ENCODE peak calls at places on chromosomes 4 and X, in eight cellular contexts. U is kidney epithelial cell, J is fibroblast of the aortic adventitia, L is cardiac fibroblast, D is mesendoderm, R is heart right ventricle, X is endothelial cell of umbilical vein, B is skeletal muscle cell. Z is an unnamed sample.

GRCh38 chrX:153554519-153555167 is 37.2 kb downstream of the ATP2B3 start:
- DNase-seq in U (no peak), J (peak), L (peak), D (peak), R (peak), X (peak), B (no peak), Z (peak)

GRCh38 chr4:116531870-116532269 is 553.5 kb downstream of the TRAM1L1 start:
- DNase-seq in U (no peak), J (no peak), L (no peak), D (peak), R (no peak), X (peak), B (no peak), Z (no peak)

GRCh38 chr4:16206848-16207247 is 19.4 kb downstream of the TAPT1 start:
- DNase-seq in U (no peak), J (no peak), L (no peak), D (peak), R (no peak), X (no peak), B (no peak), Z (no peak)

GRCh38 chrX:2848806-2849420 is 20.2 kb downstream of the GYG2 start:
- DNase-seq in U (no peak), J (peak), L (peak), D (peak), R (no peak), X (no peak), B (peak), Z (peak)

GRCh38 chr4:124753941-124754581 is 41.5 kb upstream of the ANKRD50 start:
- DNase-seq in U (no peak), J (no peak), L (no peak), D (no peak), R (no peak), X (no peak), B (peak), Z (peak)

GRCh38 chr4:173489514-173489913 is 40.5 kb downstream of the HAND2 start:
- DNase-seq in U (no peak), J (peak), L (peak), D (no peak), R (no peak), X (no peak), B (peak), Z (peak)

GRCh38 chr4:172042714-172043114 is 229.5 kb downstream of the GALNTL6 start:
- DNase-seq in U (no peak), J (no peak), L (peak), D (no peak), R (no peak), X (peak), B (no peak), Z (peak)

GRCh38 chrX:73825569-73825968 is 262.6 kb downstream of the CHIC1 start:
- DNase-seq in U (no peak), J (no peak), L (no peak), D (no peak), R (no peak), X (no peak), B (no peak), Z (no peak)

GRCh38 chr4:57078685-57079521 is 31.3 kb downstream of the IGFBP7 start:
- DNase-seq in U (peak), J (peak), L (peak), D (peak), R (no peak), X (peak), B (no peak), Z (no peak)

GRCh38 chrX:67585401-67585800 is 41.6 kb downstream of the AR start:
- DNase-seq in U (no peak), J (no peak), L (peak), D (no peak), R (no peak), X (no peak), B (no peak), Z (peak)

GRCh38 chr4:113849771-113850170 is 88.2 kb upstream of the CAMK2D start:
- DNase-seq in U (no peak), J (peak), L (peak), D (no peak), R (peak), X (peak), B (peak), Z (peak)
- H3K4me3 ChIP-seq in U (no peak), J (no peak), L (no peak), D (no peak), R (no peak), X (no peak), B (no peak), Z (no peak)

GRCh38 chrX:108443065-108443464 is 3.4 kb downstream of the COL4A5 start:
- DNase-seq in U (no peak), J (no peak), L (no peak), D (no peak), R (no peak), X (peak), B (no peak), Z (no peak)
- H3K4me3 ChIP-seq in U (no peak), J (no peak), L (no peak), D (no peak), R (no peak), X (no peak), B (no peak), Z (no peak)

GRCh38 chrX:40106677-40107290 is 9.0 kb upstream of the BCOR start:
- DNase-seq in U (no peak), J (no peak), L (no peak), D (peak), R (peak), X (no peak), B (no peak), Z (no peak)

GRCh38 chrX:40103565-40104323 is 6.0 kb upstream of the BCOR start:
- DNase-seq in U (no peak), J (no peak), L (no peak), D (peak), R (no peak), X (no peak), B (no peak), Z (no peak)

GRCh38 chrX:40104649-40105015 is 6.9 kb upstream of the BCOR start:
- DNase-seq in U (no peak), J (peak), L (peak), D (peak), R (peak), X (peak), B (no peak), Z (peak)

GRCh38 chrX:40105791-40106676 is 8.3 kb upstream of the BCOR start:
- DNase-seq in U (no peak), J (no peak), L (peak), D (peak), R (peak), X (peak), B (no peak), Z (no peak)

DNA sequence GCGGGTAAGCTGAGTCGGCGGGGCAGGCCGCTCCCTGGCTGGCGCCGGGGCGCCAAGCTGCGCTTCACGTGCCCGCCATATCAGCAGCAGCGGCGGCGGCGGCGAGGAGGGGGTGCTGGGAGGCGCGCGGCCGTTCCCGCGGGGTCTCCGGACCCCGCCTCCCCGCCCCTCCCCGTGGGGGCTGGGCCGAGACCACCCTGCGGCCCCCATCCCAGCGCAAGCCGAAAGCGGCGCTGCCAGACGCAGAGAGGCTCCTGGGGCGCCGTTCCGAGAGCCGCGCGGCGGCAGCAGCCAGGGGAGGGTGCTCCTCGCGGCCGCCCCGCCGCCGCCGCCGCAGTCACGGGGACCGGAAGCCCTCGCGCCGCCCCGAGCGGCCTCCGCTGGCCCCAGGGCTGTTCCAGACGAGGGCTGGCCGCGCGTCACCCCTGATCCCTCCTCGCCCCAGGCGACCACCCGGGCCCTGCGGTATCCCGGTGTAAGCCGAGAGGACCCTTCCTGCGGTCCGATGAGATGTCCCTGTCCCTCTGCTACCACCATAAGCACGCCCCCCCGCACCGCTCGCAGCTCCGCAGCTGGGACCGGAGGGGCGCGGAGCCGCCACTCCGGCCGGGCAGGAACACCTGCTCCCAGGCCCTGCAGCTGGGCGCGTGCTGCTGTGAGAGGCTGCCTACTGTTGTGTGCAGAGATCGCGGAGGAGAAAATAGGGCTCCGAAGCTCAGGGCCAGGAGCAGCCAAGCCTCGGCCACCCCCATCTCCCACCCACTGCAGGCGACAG is 7.4 kb upstream of the BCOR start:
- DNase-seq in U (no peak), J (no peak), L (peak), D (peak), R (peak), X (peak), B (no peak), Z (peak)
- H3K4me3 ChIP-seq in U (peak), J (peak), L (peak), D (no peak), R (peak), X (peak), B (peak), Z (peak)

GRCh38 chrX:17736856-17737706 is at the start of gene SCML1:
- DNase-seq in U (peak), J (peak), L (peak), D (peak), R (peak), X (peak), B (peak), Z (peak)

GRCh38 chrX:17740137-17741122 is 3.1 kb downstream of the SCML1 start:
- DNase-seq in U (no peak), J (no peak), L (no peak), D (no peak), R (no peak), X (no peak), B (no peak), Z (no peak)

GRCh38 chrX:17738002-17738713 is 865 bp downstream of the SCML1 start:
- DNase-seq in U (no peak), J (peak), L (peak), D (peak), R (peak), X (peak), B (no peak), Z (peak)

GRCh38 chrX:17737707-17738001 is 361 bp downstream of the SCML1 start:
- DNase-seq in U (no peak), J (no peak), L (no peak), D (no peak), R (no peak), X (peak), B (no peak), Z (no peak)

DNA sequence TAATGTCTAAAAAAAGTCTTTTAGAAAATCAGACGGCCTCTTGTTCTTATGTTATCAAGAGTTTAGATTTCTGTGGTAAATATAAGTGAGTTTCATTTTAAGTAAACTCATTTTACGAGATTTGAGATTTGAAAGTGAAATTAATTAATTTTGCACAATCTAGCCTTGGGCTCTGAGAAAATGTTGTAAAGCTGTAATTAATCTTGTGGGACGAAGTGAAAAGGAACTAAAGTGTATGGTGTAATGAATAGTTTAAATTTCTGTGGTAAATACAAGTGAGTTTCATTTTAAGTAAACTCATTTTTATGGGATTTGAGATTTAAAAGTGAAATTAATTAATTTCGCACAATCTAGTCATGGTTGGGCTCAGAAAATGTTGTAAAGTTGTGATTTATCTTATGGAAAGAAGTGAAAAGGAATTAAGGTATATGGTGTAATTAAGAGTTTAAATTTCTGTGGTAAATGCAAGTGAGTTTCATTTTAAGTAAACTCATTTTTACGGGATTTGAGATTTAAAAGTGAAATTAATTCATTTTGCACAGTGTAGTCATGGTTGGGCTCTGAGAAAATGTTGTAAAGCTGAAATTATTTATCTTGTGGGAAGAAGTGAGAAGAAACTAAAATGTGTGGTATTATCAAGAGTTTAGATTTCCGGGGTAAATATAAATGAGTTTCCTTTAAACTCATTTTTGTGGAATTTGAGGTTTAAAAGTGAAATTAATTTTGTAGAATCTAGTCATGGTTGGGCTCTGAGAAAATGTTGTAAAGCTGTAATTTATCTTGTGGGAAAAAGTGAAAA is 1.6 kb downstream of the SCML1 start:
- DNase-seq in U (no peak), J (peak), L (no peak), D (no peak), R (no peak), X (peak), B (no peak), Z (no peak)
- H3K4me3 ChIP-seq in U (peak), J (peak), L (peak), D (no peak), R (peak), X (peak), B (peak), Z (peak)

Z was measured in foreskin fibroblast.